ENCODE peak calls at places on chromosome 12, in nine cellular contexts. L, D, Z, B, S, M, P, Q and X are unnamed samples.

GRCh38 chr12:102769323-102769916 is 147.6 kb downstream of the PAH start:
- DNase-seq in L (peak; percentile 58), D (peak; percentile 26), Z (peak; percentile 85), B (peak; percentile 79), S (peak; percentile 81), M (peak; percentile 54), P (peak; percentile 37), Q (peak; percentile 48), X (peak; percentile 57)

GRCh38 chr12:5921027-5921909 is 23.8 kb downstream of the ANO2 start:
- DNase-seq in L (no peak), D (no peak), Z (no peak), B (no peak), S (no peak), M (no peak), P (no peak), Q (no peak), X (no peak)

GRCh38 chr12:14629832-14630688 is 62.4 kb upstream of the PLBD1 start:
- DNase-seq in L (peak; percentile 63), D (peak; percentile 84), Z (peak; percentile 88), B (peak; percentile 60), S (peak; percentile 93), M (peak; percentile 75), P (peak; percentile 64), Q (peak; percentile 82), X (peak; percentile 54)

GRCh38 chr12:107440596-107440995 is 245.0 kb upstream of the PWP1 start:
- DNase-seq in L (no peak), D (no peak), Z (no peak), B (no peak), S (no peak), M (no peak), P (no peak), Q (no peak), X (no peak)

GRCh38 chr12:114371250-114371649 is 34.7 kb downstream of the TBX5 start:
- DNase-seq in L (no peak), D (no peak), Z (no peak), B (no peak), S (no peak), M (no peak), P (no peak), Q (no peak), X (peak; percentile 53)

GRCh38 chr12:66331016-66331415 is 28.7 kb downstream of the HELB start:
- DNase-seq in L (no peak), D (no peak), Z (no peak), B (no peak), S (no peak), M (no peak), P (no peak), Q (no peak), X (no peak)

GRCh38 chr12:9960613-9961012 is 10.6 kb upstream of the CLEC12A start:
- DNase-seq in L (no peak), D (no peak), Z (no peak), B (no peak), S (no peak), M (no peak), P (no peak), Q (no peak), X (no peak)

GRCh38 chr12:112025808-112026375 is 12.7 kb downstream of the ERP29 start:
- DNase-seq in L (no peak), D (no peak), Z (no peak), B (no peak), S (no peak), M (no peak), P (no peak), Q (peak; percentile 43), X (no peak)

GRCh38 chr12:56286044-56286830 is 13.9 kb downstream of the CS start:
- DNase-seq in L (no peak), D (no peak), Z (no peak), B (peak; percentile 59), S (peak; percentile 70), M (no peak), P (no peak), Q (no peak), X (no peak)

GRCh38 chr12:47741340-47741703 is 16.0 kb upstream of the ENDOU start:
- DNase-seq in L (peak; percentile 86), D (peak; percentile 89), Z (peak; percentile 76), B (peak; percentile 73), S (peak; percentile 85), M (peak; percentile 12), P (peak; percentile 64), Q (peak; percentile 56), X (peak; percentile 99)

GRCh38 chr12:47277972-47278448 is 198.3 kb upstream of the AMIGO2 start:
- DNase-seq in L (no peak), D (no peak), Z (no peak), B (no peak), S (no peak), M (peak; percentile 88), P (no peak), Q (no peak), X (no peak)

GRCh38 chr12:712172-712863 is 40.1 kb upstream of the WNK1 start:
- DNase-seq in L (no peak), D (no peak), Z (no peak), B (no peak), S (no peak), M (peak; percentile 15), P (no peak), Q (no peak), X (peak; percentile 79)

GRCh38 chr12:53518381-53518780 is 11.1 kb upstream of the NPFF start:
- DNase-seq in L (no peak), D (no peak), Z (no peak), B (no peak), S (peak; percentile 49), M (peak; percentile 40), P (no peak), Q (no peak), X (no peak)

GRCh38 chr12:69908208-69908607 is 83.2 kb downstream of the MYRFL start:
- DNase-seq in L (no peak), D (no peak), Z (no peak), B (no peak), S (no peak), M (no peak), P (no peak), Q (no peak), X (no peak)

GRCh38 chr12:14768823-14769405 is 34.4 kb downstream of the WBP11 start:
- DNase-seq in L (no peak), D (peak; percentile 29), Z (peak; percentile 7), B (peak; percentile 45), S (peak; percentile 65), M (peak; percentile 19), P (no peak), Q (peak; percentile 45), X (no peak)

GRCh38 chr12:105343836-105344235 is 13.3 kb downstream of the C12orf75 start:
- DNase-seq in L (no peak), D (no peak), Z (no peak), B (no peak), S (no peak), M (no peak), P (no peak), Q (no peak), X (no peak)

GRCh38 chr12:77402726-77403125 is 337.4 kb upstream of the E2F7 start:
- DNase-seq in L (no peak), D (no peak), Z (no peak), B (no peak), S (no peak), M (peak; percentile 35), P (no peak), Q (no peak), X (no peak)

GRCh38 chr12:25682421-25682820 is 129.3 kb upstream of the LMNTD1 start:
- DNase-seq in L (no peak), D (no peak), Z (no peak), B (no peak), S (no peak), M (no peak), P (no peak), Q (no peak), X (no peak)

GRCh38 chr12:25681580-25681979 is 128.5 kb upstream of the LMNTD1 start:
- DNase-seq in L (no peak), D (no peak), Z (no peak), B (no peak), S (no peak), M (no peak), P (no peak), Q (no peak), X (no peak)

GRCh38 chr12:25684070-25684469 is 131.0 kb upstream of the LMNTD1 start:
- DNase-seq in L (no peak), D (no peak), Z (no peak), B (no peak), S (no peak), M (no peak), P (no peak), Q (no peak), X (no peak)

GRCh38 chr12:25689996-25690501 is 137.0 kb upstream of the LMNTD1 start:
- DNase-seq in L (no peak), D (peak; percentile 39), Z (no peak), B (peak; percentile 53), S (peak; percentile 83), M (no peak), P (peak; percentile 30), Q (no peak), X (no peak)

GRCh38 chr12:25686351-25686750 is 133.3 kb upstream of the LMNTD1 start:
- DNase-seq in L (no peak), D (no peak), Z (no peak), B (no peak), S (no peak), M (no peak), P (no peak), Q (no peak), X (no peak)
- TF ChIP-seq CTCF in L (no peak), D (no peak), Z (no peak), B (no peak), S (no peak), M (no peak), P (no peak), Q (no peak), X (no peak)

DNA sequence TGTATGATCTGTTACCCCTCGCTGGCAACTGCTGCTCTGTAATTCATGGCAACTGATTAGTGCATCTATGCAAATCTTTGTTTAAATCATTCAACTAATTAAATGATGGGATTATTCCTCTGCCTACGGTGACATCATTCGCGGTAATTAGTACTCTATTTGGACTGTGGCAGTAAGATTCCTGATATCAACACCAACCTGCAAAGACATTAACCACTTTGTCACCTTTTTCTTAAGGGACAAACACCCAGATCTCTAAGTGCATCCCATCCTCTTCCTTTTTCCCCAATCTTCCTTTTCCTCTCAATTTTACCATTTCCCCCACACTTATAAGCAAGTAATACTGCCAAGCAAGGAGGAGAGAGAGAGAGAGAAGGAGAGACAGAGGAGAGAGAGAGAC is 2.4 kb upstream of the LMO3 start:
- DNase-seq in L (no peak), D (no peak), Z (no peak), B (no peak), S (no peak), M (no peak), P (no peak), Q (no peak), X (no peak)
- H3K4me3 ChIP-seq in L (no peak overlapping the region), D (no peak overlapping the region), Z (no peak overlapping the region), B (no peak overlapping the region), S (no peak overlapping the region), M (no peak overlapping the region), P (no peak overlapping the region), Q (peak overlapping the region; percentile 77), X (peak overlapping the region; percentile 69)

GRCh38 chr12:58414398-58414871 is 473.1 kb downstream of the ATP23 start:
- DNase-seq in L (no peak), D (no peak), Z (no peak), B (no peak), S (no peak), M (peak; percentile 23), P (no peak), Q (no peak), X (no peak)
- H3K27ac ChIP-seq in L (no peak overlapping the region), D (no peak overlapping the region), Z (peak overlapping the region; percentile 69), B (no peak overlapping the region), S (peak overlapping the region; percentile 57), M (peak overlapping the region; percentile 56), P (no peak overlapping the region), Q (no peak overlapping the region), X (no peak overlapping the region)

GRCh38 chr12:19181666-19182426 is 52.3 kb downstream of the PLEKHA5 start:
- DNase-seq in L (no peak), D (no peak), Z (no peak), B (no peak), S (no peak), M (peak; percentile 49), P (no peak), Q (no peak), X (no peak)
- TF ChIP-seq CTCF in L (no peak), D (no peak), Z (no peak), B (no peak), S (peak; percentile 38), M (peak; percentile 30), P (no peak), Q (peak; percentile 52), X (peak; percentile 60)